ENCODE peak calls at places on chromosome 6, in nine cellular contexts. J, X, S, Z, D, H, K, Q and V are unnamed samples. For H3K4me1, the result is how much of the 10 kb centered on the place peaks cover.

GRCh38 chr6:52020961-52021570 is 66.3 kb downstream of the PKHD1 start:
- DNase-seq in J (peak), X (peak), S (no peak), Z (peak), D (no peak), H (no peak), K (no peak), Q (no peak), V (no peak)

GRCh38 chr6:125639621-125640020 is 109.8 kb upstream of the HEY2 start:
- DNase-seq in J (no peak), X (no peak), S (no peak), Z (peak), D (no peak), H (no peak), K (no peak), Q (no peak), V (no peak)

GRCh38 chr6:162442675-162443074 is 284.9 kb downstream of the PRKN start:
- DNase-seq in J (peak), X (no peak), S (no peak), Z (no peak), D (no peak), H (peak), K (no peak), Q (no peak), V (no peak)

GRCh38 chr6:113414511-113414910 is 442.6 kb upstream of the MARCKS start:
- DNase-seq in J (peak), X (peak), S (no peak), Z (peak), D (peak), H (no peak), K (peak), Q (peak), V (peak)

GRCh38 chr6:35581633-35582032 is 68.9 kb upstream of the TULP1 start:
- DNase-seq in J (no peak), X (peak), S (no peak), Z (no peak), D (no peak), H (peak), K (no peak), Q (no peak), V (no peak)

GRCh38 chr6:2103644-2104523 is 141.5 kb downstream of the GMDS start:
- DNase-seq in J (peak), X (peak), S (no peak), Z (peak), D (no peak), H (no peak), K (no peak), Q (no peak), V (peak)

GRCh38 chr6:42916288-42916687 is 435 bp downstream of the PTCRA start:
- DNase-seq in J (no peak), X (no peak), S (no peak), Z (no peak), D (no peak), H (no peak), K (no peak), Q (no peak), V (no peak)

GRCh38 chr6:112979830-112980229 is 632.7 kb downstream of the RFPL4B start:
- DNase-seq in J (no peak), X (no peak), S (no peak), Z (peak), D (no peak), H (no peak), K (no peak), Q (no peak), V (no peak)

GRCh38 chr6:167766986-167767714 is 59.6 kb upstream of the AFDN start:
- DNase-seq in J (peak), X (no peak), S (peak), Z (no peak), D (peak), H (no peak), K (no peak), Q (no peak), V (no peak)

GRCh38 chr6:93413190-93413589 is 6.2 kb downstream of the EPHA7 start:
- DNase-seq in J (no peak), X (no peak), S (no peak), Z (no peak), D (no peak), H (no peak), K (no peak), Q (no peak), V (no peak)

GRCh38 chr6:169577236-169577635 is 124.6 kb downstream of the WDR27 start:
- DNase-seq in J (no peak), X (no peak), S (no peak), Z (no peak), D (no peak), H (no peak), K (no peak), Q (no peak), V (no peak)

GRCh38 chr6:139568956-139569538 is 194.6 kb upstream of the CITED2 start:
- DNase-seq in J (no peak), X (peak), S (no peak), Z (peak), D (no peak), H (no peak), K (no peak), Q (no peak), V (no peak)

GRCh38 chr6:119137194-119138072 is 59.0 kb upstream of the FAM184A start:
- DNase-seq in J (no peak), X (peak), S (no peak), Z (no peak), D (no peak), H (no peak), K (no peak), Q (no peak), V (no peak)

GRCh38 chr6:56803594-56803993 is 151.3 kb upstream of the BEND6 start:
- DNase-seq in J (no peak), X (peak), S (no peak), Z (no peak), D (no peak), H (no peak), K (no peak), Q (no peak), V (no peak)

GRCh38 chr6:22636450-22636849 is 67.1 kb downstream of the HDGFL1 start:
- DNase-seq in J (no peak), X (peak), S (no peak), Z (no peak), D (no peak), H (no peak), K (no peak), Q (no peak), V (no peak)

GRCh38 chr6:144346719-144347446 is 61.7 kb downstream of the UTRN start:
- DNase-seq in J (peak), X (peak), S (no peak), Z (peak), D (peak), H (no peak), K (no peak), Q (no peak), V (no peak)

DNA sequence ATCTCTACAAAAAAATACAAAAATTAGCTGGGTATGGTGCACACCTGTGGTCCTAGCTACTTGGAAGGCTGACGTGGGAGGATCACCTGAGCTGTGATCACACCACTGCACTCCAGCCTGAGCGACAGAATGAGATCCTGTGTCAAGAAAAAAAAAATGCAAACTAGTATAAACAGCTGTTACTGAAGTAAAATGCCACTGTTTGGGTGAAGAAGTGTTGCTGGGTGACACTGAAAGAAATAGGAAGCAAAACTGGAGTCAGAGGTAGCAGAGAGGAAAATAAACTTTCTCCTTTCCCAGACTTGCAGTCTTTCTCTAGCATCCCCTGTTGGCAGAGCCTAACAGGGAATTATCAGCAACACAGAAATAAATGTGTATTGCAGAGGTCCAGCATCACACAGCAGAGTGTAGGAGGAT is 241.2 kb upstream of the PREP start:
- DNase-seq in J (no peak), X (no peak), S (no peak), Z (no peak), D (no peak), H (no peak), K (no peak), Q (no peak), V (no peak)
- H3K4me1 ChIP-seq in J (under half), X (under half), S (under half), Z (under half), D (under half), H (under half), K (under half), Q (under half), V (under half)

GRCh38 chr6:138499303-138499991 is at the start of gene NHSL1:
- DNase-seq in J (no peak), X (peak), S (no peak), Z (no peak), D (no peak), H (no peak), K (peak), Q (no peak), V (no peak)
- TF ChIP-seq POLR2A in J (no peak), X (no peak), S (no peak), Z (no peak), D (no peak), H (peak), K (peak), Q (no peak), V (no peak)

DNA sequence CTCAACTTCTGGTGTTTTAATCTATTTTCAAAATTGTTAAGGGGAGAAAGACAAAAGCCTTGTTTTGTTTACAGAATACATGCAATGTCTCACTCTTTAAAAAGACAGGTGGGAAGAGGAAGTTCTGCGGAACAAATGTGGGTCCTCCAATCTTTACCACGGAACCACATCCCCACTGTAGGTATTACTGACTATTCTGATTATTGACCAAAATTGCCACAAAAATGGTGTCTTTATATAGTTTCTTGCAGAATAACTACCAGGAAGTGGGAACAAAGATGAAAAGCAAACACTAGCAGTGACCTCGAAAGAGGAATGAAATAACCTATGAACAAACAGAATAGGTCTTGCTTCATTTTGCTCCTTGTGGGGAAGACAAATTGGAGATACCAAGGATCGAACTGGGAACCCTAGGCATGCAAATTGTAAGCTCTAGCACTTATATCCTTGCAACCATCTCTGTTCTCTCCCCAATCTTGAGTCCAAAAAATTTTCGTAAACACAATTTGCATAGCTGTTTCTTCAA is 106.7 kb downstream of the GPX5 start:
- DNase-seq in J (no peak), X (no peak), S (no peak), Z (no peak), D (no peak), H (no peak), K (no peak), Q (no peak), V (no peak)
- H3K4me1 ChIP-seq in J (under half), X (under half), S (under half), Z (under half), D (under half), H (under half), K (under half), Q (under half), V (under half)

GRCh38 chr6:26031595-26032386 is 55.4 kb upstream of the HFE start:
- DNase-seq in J (peak), X (peak), S (peak), Z (peak), D (peak), H (peak), K (peak), Q (peak), V (peak)
- TF ChIP-seq POLR2A in J (peak), X (peak), S (no peak), Z (peak), D (no peak), H (peak), K (peak), Q (peak), V (peak)